ENCODE peak calls at places on chromosomes 3 and 15, in six cellular contexts. Z is K562, M is HepG2, E is HCT116, X is NT2/D1, Q is H1. A is an unnamed sample.

GRCh38 chr15:62896969-62897486 is 145.5 kb upstream of the TPM1 start:
- DNase-seq in Z (peak), M (peak), E (peak), X (no peak), Q (no peak), A (no peak)

GRCh38 chr3:35201221-35201620 is 438.1 kb upstream of the ARPP21 start:
- DNase-seq in Z (no peak), M (no peak), E (no peak), X (no peak), Q (no peak), A (no peak)

GRCh38 chr15:60212536-60212935 is 185.2 kb downstream of the ANXA2 start:
- DNase-seq in Z (no peak), M (peak), E (no peak), X (peak), Q (peak), A (no peak)

GRCh38 chr15:62348119-62348518 is 183.0 kb upstream of the C2CD4B start:
- DNase-seq in Z (no peak), M (no peak), E (no peak), X (no peak), Q (no peak), A (no peak)

GRCh38 chr15:70722266-70723123 is 40.9 kb downstream of the UACA start:
- DNase-seq in Z (peak), M (peak), E (peak), X (peak), Q (no peak), A (no peak)

GRCh38 chr3:13242364-13242737 is 169.1 kb upstream of the IQSEC1 start:
- DNase-seq in Z (no peak), M (no peak), E (no peak), X (no peak), Q (no peak), A (no peak)

GRCh38 chr3:172622916-172623700 is 87.8 kb downstream of the NCEH1 start:
- DNase-seq in Z (no peak), M (no peak), E (no peak), X (no peak), Q (no peak), A (no peak)

GRCh38 chr3:14377044-14377837 is 25.2 kb upstream of the SLC6A6 start:
- DNase-seq in Z (no peak), M (no peak), E (no peak), X (no peak), Q (no peak), A (no peak)

GRCh38 chr3:54360320-54360719 is 238.0 kb downstream of the CACNA2D3 start:
- DNase-seq in Z (no peak), M (no peak), E (no peak), X (no peak), Q (no peak), A (no peak)

GRCh38 chr15:61660579-61660978 is 399.7 kb downstream of the VPS13C start:
- DNase-seq in Z (no peak), M (no peak), E (no peak), X (no peak), Q (no peak), A (no peak)

GRCh38 chr3:88480822-88481221 is 331.1 kb downstream of the C3orf38 start:
- DNase-seq in Z (no peak), M (no peak), E (no peak), X (no peak), Q (no peak), A (no peak)

GRCh38 chr3:178684881-178685590 is 148.8 kb downstream of the KCNMB2 start:
- DNase-seq in Z (no peak), M (no peak), E (no peak), X (no peak), Q (no peak), A (no peak)

GRCh38 chr3:25910997-25911396 is 121.1 kb downstream of the OXSM start:
- DNase-seq in Z (peak), M (peak), E (peak), X (peak), Q (no peak), A (no peak)

GRCh38 chr15:56950979-56951378 is 32.5 kb downstream of the TCF12 start:
- DNase-seq in Z (no peak), M (no peak), E (no peak), X (no peak), Q (no peak), A (peak)

GRCh38 chr15:42385206-42385979 is 26.1 kb downstream of the CAPN3 start:
- DNase-seq in Z (peak), M (peak), E (peak), X (peak), Q (peak), A (no peak)

GRCh38 chr15:55846108-55846707 is 103.3 kb upstream of the PRTG start:
- DNase-seq in Z (peak), M (peak), E (peak), X (peak), Q (peak), A (peak)

GRCh38 chr3:45693941-45694521 is 4.8 kb downstream of the SACM1L start:
- DNase-seq in Z (no peak), M (no peak), E (no peak), X (no peak), Q (no peak), A (no peak)

GRCh38 chr3:155741598-155741997 is 3.3 kb downstream of the PLCH1 start:
- DNase-seq in Z (no peak), M (no peak), E (no peak), X (no peak), Q (no peak), A (no peak)

GRCh38 chr3:155744091-155744625 is 713 bp downstream of the PLCH1 start:
- DNase-seq in Z (peak), M (peak), E (peak), X (no peak), Q (no peak), A (no peak)

GRCh38 chr3:155742339-155742980 is 2.4 kb downstream of the PLCH1 start:
- DNase-seq in Z (no peak), M (no peak), E (no peak), X (no peak), Q (no peak), A (no peak)

GRCh38 chr3:155744626-155745324 is at the start of gene PLCH1:
- DNase-seq in Z (peak), M (peak), E (peak), X (peak), Q (peak), A (no peak)

GRCh38 chr3:155743616-155744015 is 1.3 kb downstream of the PLCH1 start:
- DNase-seq in Z (no peak), M (no peak), E (no peak), X (no peak), Q (no peak), A (no peak)
- TF ChIP-seq ZNF274 in Z (no peak), M (no peak), E (no peak), X (no peak), Q (no peak), A (no peak)

DNA sequence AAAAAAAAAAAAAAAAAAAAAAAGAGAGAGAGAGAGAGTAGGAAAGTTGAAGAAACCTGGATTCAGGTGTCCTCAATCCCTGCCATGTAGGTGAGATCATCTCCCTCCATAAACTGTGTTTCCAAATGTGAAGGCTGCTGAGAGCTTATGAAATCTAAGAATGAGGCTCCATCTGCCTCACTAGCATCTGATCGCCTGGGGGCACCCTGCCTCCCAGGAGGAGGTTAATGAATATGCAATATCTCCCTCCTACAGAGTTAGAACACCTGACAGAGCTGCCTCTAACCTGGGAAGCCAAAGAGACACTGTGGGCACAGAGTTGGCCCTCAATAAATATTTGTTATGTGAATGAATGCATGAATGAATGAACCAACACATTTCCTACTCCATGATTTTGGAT is 23.8 kb upstream of the ZNF148 start:
- DNase-seq in Z (no peak), M (no peak), E (no peak), X (no peak), Q (no peak), A (no peak)
- TF ChIP-seq ZNF274 in Z (no peak), M (no peak), E (no peak), X (no peak), Q (no peak), A (no peak)

GRCh38 chr3:69913422-69913821 is 86.1 kb upstream of the SAMMSON start:
- DNase-seq in Z (no peak), M (no peak), E (no peak), X (no peak), Q (no peak), A (no peak)

GRCh38 chr3:69915726-69916125 is 83.8 kb upstream of the SAMMSON start:
- DNase-seq in Z (peak), M (no peak), E (no peak), X (no peak), Q (no peak), A (no peak)

GRCh38 chr3:69914395-69914794 is 85.1 kb upstream of the SAMMSON start:
- DNase-seq in Z (no peak), M (no peak), E (no peak), X (no peak), Q (no peak), A (no peak)
- TF ChIP-seq ZNF274 in Z (no peak), M (no peak), E (no peak), X (no peak), Q (no peak), A (no peak)

GRCh38 chr3:78268087-78268486 is 1228.2 kb downstream of the ROBO2 start:
- DNase-seq in Z (no peak), M (no peak), E (no peak), X (no peak), Q (no peak), A (no peak)

GRCh38 chr3:78274475-78275065 is 1234.7 kb downstream of the ROBO2 start:
- DNase-seq in Z (no peak), M (no peak), E (no peak), X (no peak), Q (no peak), A (no peak)

GRCh38 chr3:78267235-78267634 is 1227.3 kb downstream of the ROBO2 start:
- DNase-seq in Z (no peak), M (no peak), E (no peak), X (no peak), Q (no peak), A (no peak)

GRCh38 chr3:78268716-78269668 is 1229.1 kb downstream of the ROBO2 start:
- DNase-seq in Z (no peak), M (no peak), E (no peak), X (no peak), Q (no peak), A (no peak)
- TF ChIP-seq ZNF274 in Z (no peak), M (no peak), E (no peak), X (no peak), Q (no peak), A (no peak)

GRCh38 chr3:150747909-150748568 is 14.9 kb downstream of the SIAH2 start:
- DNase-seq in Z (no peak), M (no peak), E (no peak), X (no peak), Q (no peak), A (no peak)
- TF ChIP-seq ZNF274 in Z (no peak), M (no peak), E (no peak), X (no peak), Q (no peak), A (no peak)

GRCh38 chr3:12058408-12058807 is 54.2 kb downstream of the SYN2 start:
- DNase-seq in Z (no peak), M (no peak), E (no peak), X (no peak), Q (no peak), A (no peak)
- TF ChIP-seq ZNF274 in Z (no peak), M (no peak), E (no peak), X (no peak), Q (no peak), A (no peak)

GRCh38 chr3:193865879-193866480 is 270.0 kb upstream of the HES1 start:
- DNase-seq in Z (no peak), M (no peak), E (no peak), X (no peak), Q (no peak), A (no peak)

GRCh38 chr3:193861036-193861435 is 268.0 kb downstream of the OPA1 start:
- DNase-seq in Z (no peak), M (no peak), E (no peak), X (no peak), Q (no peak), A (no peak)

GRCh38 chr3:193859195-193859594 is 266.2 kb downstream of the OPA1 start:
- DNase-seq in Z (peak), M (no peak), E (no peak), X (no peak), Q (no peak), A (no peak)

GRCh38 chr3:193865339-193865738 is 270.6 kb upstream of the HES1 start:
- DNase-seq in Z (no peak), M (no peak), E (no peak), X (no peak), Q (no peak), A (no peak)

GRCh38 chr3:193863657-193864323 is 270.8 kb downstream of the OPA1 start:
- DNase-seq in Z (no peak), M (no peak), E (no peak), X (no peak), Q (no peak), A (no peak)
- TF ChIP-seq ZNF274 in Z (no peak), M (no peak), E (no peak), X (no peak), Q (no peak), A (no peak)

A was measured in GM12878.